ENCODE peak calls at places on chromosomes 6 and 20, in five cellular contexts. One of them, this sample, is unnamed.

GRCh38 chr6:149284904-149285303 is 32.6 kb upstream of the TAB2 start:
- DNase-seq in HTR-8/SVneo: no peak
- DNase-seq in left ventricle myocardium superior: no peak
- DNase-seq in aorta: no peak
- DNase-seq in body of pancreas: no peak
- DNase-seq in this sample: no peak

GRCh38 chr6:46491789-46492547 is 719 bp upstream of the RCAN2 start:
- DNase-seq in HTR-8/SVneo: peak
- DNase-seq in aorta: peak
- DNase-seq in body of pancreas: peak
- DNase-seq in left ventricle myocardium superior: peak
- DNase-seq in this sample: peak

GRCh38 chr6:29976253-29976587 is 33.9 kb downstream of the HLA-A start:
- DNase-seq in left ventricle myocardium superior: no peak
- DNase-seq in HTR-8/SVneo: no peak
- DNase-seq in aorta: no peak
- DNase-seq in body of pancreas: no peak
- DNase-seq in this sample: no peak

GRCh38 chr6:63663147-63663877 is 27.7 kb downstream of the PHF3 start:
- DNase-seq in body of pancreas: no peak
- DNase-seq in left ventricle myocardium superior: no peak
- DNase-seq in HTR-8/SVneo: peak
- DNase-seq in aorta: no peak
- DNase-seq in this sample: no peak

GRCh38 chr20:2329286-2329685 is 33.5 kb downstream of the TGM3 start:
- DNase-seq in body of pancreas: no peak
- DNase-seq in aorta: no peak
- DNase-seq in left ventricle myocardium superior: no peak
- DNase-seq in HTR-8/SVneo: no peak
- DNase-seq in this sample: no peak

GRCh38 chr20:57781901-57782300 is 72.1 kb upstream of the PMEPA1 start:
- DNase-seq in left ventricle myocardium superior: no peak
- DNase-seq in aorta: no peak
- DNase-seq in HTR-8/SVneo: no peak
- DNase-seq in body of pancreas: no peak
- DNase-seq in this sample: no peak

GRCh38 chr20:7010584-7010983 is 243.1 kb downstream of the BMP2 start:
- DNase-seq in aorta: no peak
- DNase-seq in body of pancreas: no peak
- DNase-seq in HTR-8/SVneo: no peak
- DNase-seq in left ventricle myocardium superior: no peak
- DNase-seq in this sample: no peak

GRCh38 chr20:50587291-50587961 is 77.2 kb downstream of the PTPN1 start:
- DNase-seq in aorta: peak
- DNase-seq in left ventricle myocardium superior: peak
- DNase-seq in HTR-8/SVneo: no peak
- DNase-seq in body of pancreas: no peak
- DNase-seq in this sample: no peak

GRCh38 chr6:52759085-52759484 is 4.2 kb downstream of the GSTA2 start:
- DNase-seq in left ventricle myocardium superior: no peak
- DNase-seq in body of pancreas: no peak
- DNase-seq in HTR-8/SVneo: no peak
- DNase-seq in aorta: no peak
- DNase-seq in this sample: no peak

GRCh38 chr6:129543981-129544380 is 166.0 kb downstream of the ARHGAP18 start:
- DNase-seq in aorta: no peak
- DNase-seq in HTR-8/SVneo: no peak
- DNase-seq in left ventricle myocardium superior: no peak
- DNase-seq in body of pancreas: no peak
- DNase-seq in this sample: no peak

GRCh38 chr6:20092071-20092566 is 120.2 kb downstream of the MBOAT1 start:
- DNase-seq in body of pancreas: no peak
- DNase-seq in left ventricle myocardium superior: no peak
- DNase-seq in aorta: no peak
- DNase-seq in HTR-8/SVneo: peak
- DNase-seq in this sample: no peak

GRCh38 chr6:45075246-45075645 is 252.9 kb upstream of the RUNX2 start:
- DNase-seq in body of pancreas: no peak
- DNase-seq in left ventricle myocardium superior: no peak
- DNase-seq in aorta: no peak
- DNase-seq in HTR-8/SVneo: peak
- DNase-seq in this sample: no peak

GRCh38 chr6:121998631-121999030 is 400.8 kb upstream of the HSF2 start:
- DNase-seq in HTR-8/SVneo: no peak
- DNase-seq in aorta: no peak
- DNase-seq in left ventricle myocardium superior: no peak
- DNase-seq in body of pancreas: no peak
- DNase-seq in this sample: no peak

GRCh38 chr6:30824698-30825097 is 59.6 kb upstream of the DDR1 start:
- DNase-seq in left ventricle myocardium superior: no peak
- DNase-seq in HTR-8/SVneo: no peak
- DNase-seq in aorta: no peak
- DNase-seq in body of pancreas: no peak
- DNase-seq in this sample: no peak

GRCh38 chr6:106591111-106591825 is 38.0 kb downstream of the RTN4IP1 start:
- DNase-seq in HTR-8/SVneo: peak
- DNase-seq in aorta: no peak
- DNase-seq in body of pancreas: no peak
- DNase-seq in left ventricle myocardium superior: no peak
- DNase-seq in this sample: no peak

GRCh38 chr20:47784599-47785320 is 521 bp downstream of the SULF2 start:
- DNase-seq in HTR-8/SVneo: peak
- DNase-seq in left ventricle myocardium superior: peak
- DNase-seq in body of pancreas: no peak
- DNase-seq in aorta: no peak
- DNase-seq in this sample: no peak

GRCh38 chr6:74491844-74492374 is 713.9 kb downstream of the COL12A1 start:
- DNase-seq in left ventricle myocardium superior: no peak
- DNase-seq in aorta: no peak
- DNase-seq in body of pancreas: no peak
- DNase-seq in HTR-8/SVneo: no peak
- DNase-seq in this sample: no peak

GRCh38 chr20:19935842-19936241 is 81.3 kb upstream of the NAA20 start:
- DNase-seq in HTR-8/SVneo: no peak
- DNase-seq in body of pancreas: peak
- DNase-seq in aorta: no peak
- DNase-seq in left ventricle myocardium superior: no peak
- DNase-seq in this sample: no peak